ENCODE peak calls at places on chromosomes 12 and 14, in eight cellular contexts. K, N, S, Q, F, T, E and U are unnamed samples. For H3K27me3, the result is how much of the 10 kb centered on the place peaks cover.

GRCh38 chr12:47602949-47603558 is 102.8 kb downstream of the RPAP3 start:
- DNase-seq in N (no peak), E (no peak), F (no peak), S (no peak), K (peak), T (no peak), Q (no peak), U (no peak)

GRCh38 chr14:87899228-87899627 is 93.8 kb downstream of the GALC start:
- DNase-seq in N (no peak), E (no peak), Q (no peak), K (no peak), T (no peak), F (no peak), S (no peak), U (no peak)

GRCh38 chr14:54866588-54866987 is 36.0 kb downstream of the GCH1 start:
- DNase-seq in Q (no peak), F (no peak), K (peak), T (no peak), N (no peak), E (peak), S (no peak), U (no peak)

GRCh38 chr12:27331927-27332324 is 710 bp upstream of the BMAL2 start:
- DNase-seq in N (no peak), S (no peak), Q (no peak), E (no peak), F (no peak), K (no peak), T (no peak), U (no peak)

GRCh38 chr12:65879878-65880277 is 55.6 kb downstream of the HMGA2 start:
- DNase-seq in F (no peak), K (no peak), E (peak), Q (no peak), T (no peak), S (no peak), N (no peak), U (no peak)

GRCh38 chr14:99026471-99026870 is 245.5 kb downstream of the BCL11B start:
- DNase-seq in N (no peak), E (no peak), K (no peak), Q (no peak), S (no peak), F (no peak), T (no peak), U (no peak)

GRCh38 chr14:74456684-74457083 is 30.7 kb upstream of the SYNDIG1L start:
- DNase-seq in Q (no peak), N (no peak), F (no peak), E (no peak), T (no peak), S (no peak), K (no peak), U (no peak)

GRCh38 chr12:96225003-96225855 is 31.1 kb downstream of the ELK3 start:
- DNase-seq in E (no peak), N (no peak), T (peak), K (no peak), S (no peak), Q (no peak), F (no peak), U (no peak)

GRCh38 chr12:109173443-109174240 is 57.3 kb downstream of the ACACB start:
- DNase-seq in Q (no peak), K (no peak), N (no peak), F (no peak), E (no peak), T (no peak), S (no peak), U (no peak)

GRCh38 chr12:323507-323906 is 60.9 kb upstream of the SLC6A13 start:
- DNase-seq in S (no peak), T (no peak), K (no peak), N (no peak), F (no peak), E (no peak), Q (no peak), U (no peak)

GRCh38 chr12:14883663-14884062 is 2.0 kb downstream of the MGP start:
- DNase-seq in T (no peak), Q (no peak), K (no peak), F (no peak), S (no peak), E (no peak), N (no peak), U (no peak)

GRCh38 chr12:99810718-99811593 is 163.4 kb downstream of the GARIN6 start:
- DNase-seq in Q (no peak), S (no peak), N (no peak), E (peak), T (no peak), K (peak), F (no peak), U (no peak)

GRCh38 chr12:55840581-55841351 is 2.0 kb downstream of the MMP19 start:
- DNase-seq in K (no peak), T (no peak), S (no peak), E (no peak), N (no peak), F (no peak), Q (no peak), U (no peak)

GRCh38 chr12:128969480-128970055 is 116.3 kb downstream of the GLT1D1 start:
- DNase-seq in K (no peak), S (peak), T (no peak), Q (peak), N (peak), F (no peak), E (no peak), U (no peak)

GRCh38 chr14:96399405-96399804 is 7.5 kb downstream of the AK7 start:
- DNase-seq in Q (no peak), E (no peak), K (no peak), S (no peak), N (no peak), T (no peak), F (no peak), U (no peak)

GRCh38 chr12:91563011-91563410 is 380.4 kb upstream of the DCN start:
- DNase-seq in T (no peak), Q (no peak), K (no peak), E (no peak), N (no peak), S (no peak), F (no peak), U (no peak)

GRCh38 chr14:68627868-68628604 is 164.8 kb downstream of the ZFP36L1 start:
- DNase-seq in K (no peak), Q (peak), F (peak), E (no peak), T (no peak), S (peak), N (peak), U (no peak)

GRCh38 chr14:101973356-101973755 is 9.0 kb downstream of the DYNC1H1 start:
- DNase-seq in S (no peak), E (no peak), T (no peak), K (no peak), F (no peak), N (peak), Q (no peak), U (no peak)

GRCh38 chr12:49953961-49954835 is 3.7 kb downstream of the AQP2 start:
- DNase-seq in T (no peak), N (no peak), K (no peak), S (no peak), Q (no peak), F (no peak), E (no peak), U (no peak)

GRCh38 chr12:93533310-93533709 is 39.2 kb upstream of the SOCS2 start:
- DNase-seq in T (no peak), S (no peak), N (peak), K (no peak), F (no peak), Q (no peak), E (no peak), U (no peak)

GRCh38 chr14:67360469-67361206 is 510 bp downstream of the EIF2S1 start:
- DNase-seq in S (no peak), E (no peak), K (peak), N (no peak), Q (no peak), F (no peak), T (no peak), U (no peak)

GRCh38 chr12:121240484-121241202 is 30.7 kb downstream of the P2RX4 start:
- DNase-seq in F (peak), S (peak), N (peak), K (no peak), E (no peak), Q (peak), T (peak), U (peak)

GRCh38 chr12:4506870-4507269 is 31.8 kb upstream of the RAD51AP1 start:
- DNase-seq in Q (no peak), K (no peak), T (no peak), E (peak), F (no peak), N (no peak), S (no peak), U (no peak)

GRCh38 chr14:50038398-50039119 is 77.8 kb downstream of the VCPKMT start:
- DNase-seq in K (peak), E (peak), T (peak), F (no peak), N (peak), S (no peak), Q (no peak), U (no peak)

GRCh38 chr12:92597997-92598396 is 104.8 kb upstream of the PLEKHG7 start:
- DNase-seq in E (peak), S (no peak), F (no peak), K (no peak), N (no peak), Q (no peak), T (no peak), U (no peak)

GRCh38 chr14:101721951-101722661 is 39.4 kb upstream of the PPP2R5C start:
- DNase-seq in N (peak), K (peak), F (no peak), T (peak), S (peak), E (no peak), Q (peak), U (no peak)

GRCh38 chr12:26631846-26632245 is 201.1 kb downstream of the ITPR2 start:
- DNase-seq in N (no peak), T (no peak), F (no peak), S (no peak), K (no peak), Q (no peak), E (peak), U (no peak)

GRCh38 chr12:117093918-117094630 is 5.1 kb downstream of the TESC start:
- DNase-seq in Q (no peak), S (peak), K (no peak), F (no peak), E (no peak), T (no peak), N (no peak), U (no peak)

GRCh38 chr14:64215274-64215673 is 78.9 kb downstream of the ESR2 start:
- DNase-seq in T (no peak), S (no peak), E (no peak), N (no peak), F (no peak), K (no peak), Q (no peak), U (no peak)
- TF ChIP-seq POLR2A in T (no peak), S (no peak), E (no peak), N (no peak), F (no peak), K (no peak), Q (no peak), U (no peak)

DNA sequence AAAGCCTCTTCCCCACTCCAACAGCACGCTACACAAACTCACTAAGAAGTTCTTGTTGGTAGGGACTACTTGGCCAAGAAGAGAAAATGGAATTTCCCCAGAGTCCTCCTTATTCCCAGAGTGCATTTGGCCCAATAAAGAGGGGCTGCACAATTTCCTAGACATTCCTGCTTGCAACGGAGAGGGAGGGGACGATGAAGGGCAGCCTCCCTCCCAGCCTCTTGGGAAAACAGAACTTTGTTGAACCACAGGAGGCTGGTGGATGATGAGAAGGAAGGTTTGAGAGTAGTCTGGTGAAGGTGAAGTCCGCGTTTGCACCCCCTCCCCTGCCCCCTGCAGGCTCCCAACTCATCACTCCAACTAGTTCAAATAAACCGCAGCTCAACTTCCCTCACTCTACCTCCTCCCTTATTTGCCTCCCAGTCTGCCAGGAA is 19.1 kb upstream of the TBX3 start:
- DNase-seq in Q (no peak), E (no peak), S (peak), N (no peak), T (no peak), K (peak), F (no peak), U (no peak)
- H3K27me3 ChIP-seq in Q (half or more), E (under half), S (under half), N (under half), T (under half), K (under half), F (under half), U (under half)

GRCh38 chr12:123808167-123808566 is 46.1 kb downstream of the DNAH10 start:
- DNase-seq in S (no peak), E (peak), K (peak), T (no peak), F (no peak), Q (no peak), N (no peak), U (no peak)
- TF ChIP-seq CTCF in S (no peak), E (peak), K (peak), T (no peak), F (no peak), Q (no peak), N (no peak), U (no peak)

GRCh38 chr14:70809238-70810214 is at the start of gene MAP3K9:
- DNase-seq in S (peak), K (peak), N (peak), Q (peak), E (peak), F (peak), T (peak), U (no peak)
- TF ChIP-seq POLR2A in S (peak), K (peak), N (no peak), Q (no peak), E (no peak), F (no peak), T (no peak), U (no peak)

DNA sequence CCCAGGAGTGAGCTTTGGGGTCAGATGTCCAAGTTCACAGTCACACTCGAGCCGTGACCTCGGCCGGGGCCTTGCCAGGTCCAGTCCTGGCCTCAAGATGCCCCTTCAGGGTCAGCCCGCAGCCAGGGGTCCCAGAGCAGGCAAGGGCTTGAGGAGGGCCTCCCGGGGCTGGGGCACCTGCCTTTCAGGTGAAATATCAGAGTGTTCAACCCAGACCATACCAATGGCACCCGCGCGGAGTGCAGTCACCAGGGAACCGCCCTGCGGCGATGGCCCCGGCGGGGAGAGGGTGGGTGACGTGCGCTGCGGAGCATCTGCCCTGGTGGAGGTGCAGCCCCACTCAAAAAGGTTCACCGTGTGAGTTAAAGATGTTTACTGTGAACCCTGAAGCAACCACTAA is 16.9 kb downstream of the LRCOL1 start:
- DNase-seq in Q (no peak), F (no peak), K (no peak), S (no peak), T (no peak), N (no peak), E (no peak), U (no peak)
- H3K27me3 ChIP-seq in Q (under half), F (under half), K (half or more), S (under half), T (under half), N (under half), E (under half), U (under half)

GRCh38 chr14:103600503-103600902 is 28.5 kb upstream of the KLC1 start:
- DNase-seq in Q (no peak), E (no peak), T (no peak), K (no peak), F (no peak), N (no peak), S (no peak), U (no peak)
- TF ChIP-seq CTCF in Q (no peak), E (no peak), T (no peak), K (no peak), F (no peak), N (no peak), S (no peak), U (no peak)

GRCh38 chr14:22906073-22906472 is 12.9 kb downstream of the RBM23 start:
- DNase-seq in Q (no peak), S (no peak), T (no peak), N (no peak), K (no peak), E (no peak), F (no peak), U (no peak)
- TF ChIP-seq POLR2A in Q (no peak), S (no peak), T (no peak), N (no peak), K (no peak), E (no peak), F (no peak), U (no peak)